ENCODE peak calls at places on chromosomes 11 and 22, in four cellular contexts. C is GM12865, P is transverse colon, N is stomach. R is an unnamed sample.

GRCh38 chr11:93840981-93841380 is 9.4 kb downstream of the VSTM5 start:
- DNase-seq in C (no peak), P (no peak), N (no peak), R (no peak)

GRCh38 chr22:44634426-44635321 is 67.3 kb upstream of the PRR5 start:
- DNase-seq in C (no peak), P (no peak), N (no peak), R (no peak)

GRCh38 chr11:12979928-12980689 is 29.0 kb upstream of the RASSF10 start:
- DNase-seq in C (no peak), P (no peak), N (no peak), R (peak)

GRCh38 chr11:101428918-101429317 is 154.9 kb downstream of the TRPC6 start:
- DNase-seq in C (peak), P (no peak), N (no peak), R (no peak)

GRCh38 chr22:29710922-29711593 is 8.7 kb upstream of the CABP7 start:
- DNase-seq in C (no peak), P (peak), N (peak), R (no peak)

GRCh38 chr11:57751676-57752253 is at the start of gene BTBD18:
- DNase-seq in C (peak), P (peak), N (peak), R (peak)

GRCh38 chr11:120883404-120884135 is 140.3 kb upstream of the TBCEL start:
- DNase-seq in C (no peak), P (no peak), N (no peak), R (no peak)

GRCh38 chr11:9052316-9052715 is 39.1 kb downstream of the SCUBE2 start:
- DNase-seq in C (no peak), P (no peak), N (no peak), R (no peak)

GRCh38 chr11:116170526-116171120 is 602.2 kb downstream of the BUD13 start:
- DNase-seq in C (peak), P (peak), N (no peak), R (no peak)

GRCh38 chr11:1055990-1056771 is 18.5 kb upstream of the MUC2 start:
- DNase-seq in C (no peak), P (no peak), N (no peak), R (no peak)

GRCh38 chr22:46991666-46992065 is 229.2 kb downstream of the TBC1D22A start:
- DNase-seq in C (no peak), P (no peak), N (no peak), R (no peak)

GRCh38 chr11:124890701-124891389 is 6.8 kb downstream of the ROBO4 start:
- DNase-seq in C (no peak), P (no peak), N (no peak), R (no peak)

GRCh38 chr22:33971561-33971961 is 51.3 kb upstream of the LARGE1 start:
- DNase-seq in C (no peak), P (no peak), N (no peak), R (no peak)

GRCh38 chr22:26656896-26657851 is at the start of gene MIAT:
- DNase-seq in C (peak), P (peak), N (peak), R (no peak)

GRCh38 chr11:24642648-24643047 is 145.8 kb downstream of the LUZP2 start:
- DNase-seq in C (no peak), P (no peak), N (no peak), R (no peak)

GRCh38 chr11:61534901-61535839 is 26.6 kb downstream of the LRRC10B start:
- DNase-seq in C (no peak), P (no peak), N (no peak), R (no peak)

GRCh38 chr22:49883294-49883640 is 29.6 kb downstream of the ZBED4 start:
- DNase-seq in C (no peak), P (no peak), N (no peak), R (no peak)

DNA sequence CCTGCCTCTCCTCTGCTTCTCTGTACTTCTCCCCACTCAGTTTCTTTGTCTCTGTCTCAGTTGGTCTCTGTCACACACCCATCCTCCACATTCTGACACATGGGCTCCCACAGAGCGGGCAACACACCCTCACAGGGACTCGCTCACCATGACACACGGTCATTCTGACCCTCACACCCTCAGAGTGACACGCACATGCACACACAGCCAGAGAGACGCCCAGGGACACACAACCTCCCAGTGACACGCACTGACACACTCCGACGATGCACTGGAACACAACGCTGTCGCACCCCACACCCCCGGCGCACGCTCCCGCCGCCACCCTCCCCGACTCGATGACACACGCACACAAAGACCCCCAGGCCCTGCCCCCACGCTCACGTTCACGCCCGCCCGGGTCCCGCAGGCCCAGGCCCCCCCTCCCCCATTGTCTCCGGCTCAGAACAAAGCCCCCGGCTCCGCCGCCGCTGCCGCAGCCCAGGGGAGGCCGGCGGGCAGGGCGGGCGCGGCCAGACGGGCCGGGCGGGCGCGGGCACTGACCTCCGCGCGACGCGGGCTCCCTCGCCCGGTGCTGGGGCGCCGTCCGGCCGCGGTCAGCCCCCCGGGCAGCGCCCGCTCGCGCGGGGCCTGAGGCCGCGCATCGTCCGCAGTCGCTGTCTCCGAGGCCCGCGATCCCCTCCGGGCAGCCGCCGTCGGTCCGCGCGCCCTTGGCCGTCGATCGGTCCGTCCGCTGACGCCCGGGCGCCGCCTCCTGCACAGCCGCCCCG is 404 bp downstream of the DCHS1 start:
- DNase-seq in C (no peak), P (no peak), N (no peak), R (no peak)
- H3K4me3 ChIP-seq in C (no peak), P (peak), N (peak), R (no peak)

DNA sequence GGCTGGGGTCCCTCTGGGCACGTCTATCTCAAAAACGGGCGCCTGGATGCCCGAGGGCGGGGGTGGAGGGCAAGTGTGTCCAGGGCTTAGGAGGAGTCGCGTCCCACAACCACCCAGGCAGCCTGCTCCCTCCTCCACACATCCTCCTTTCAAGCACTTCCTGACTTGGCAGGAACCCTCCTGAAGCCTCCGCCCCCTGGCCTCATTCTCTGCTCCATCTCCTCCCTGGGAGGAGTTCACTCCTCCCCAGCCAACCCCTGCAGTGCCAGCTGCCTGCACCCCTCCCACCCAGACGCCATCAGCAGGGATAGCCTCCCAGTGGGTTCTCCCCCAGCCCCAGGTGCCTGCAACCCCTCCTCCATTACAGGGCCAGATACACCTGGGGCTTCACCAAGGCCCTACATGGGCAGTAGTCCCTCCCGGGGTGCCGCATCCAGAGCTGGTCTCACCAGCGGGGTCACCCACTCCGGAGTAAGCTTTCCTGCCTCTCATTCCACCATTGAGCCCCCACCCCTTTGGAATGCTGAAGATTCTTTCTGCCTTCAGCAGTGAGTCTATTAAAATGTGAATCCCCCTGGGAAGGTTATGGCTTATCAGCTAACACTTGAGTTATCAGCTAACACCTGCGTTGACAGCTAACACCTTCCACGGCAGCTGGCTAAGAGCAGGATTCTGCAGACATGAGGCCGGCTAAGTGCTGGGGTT is 24.4 kb downstream of the RTN4R start:
- DNase-seq in C (peak), P (peak), N (peak), R (peak)
- H3K4me3 ChIP-seq in C (no peak), P (no peak), N (no peak), R (peak)

GRCh38 chr22:31662668-31663037 is 638 bp upstream of the PISD start:
- DNase-seq in C (no peak), P (no peak), N (no peak), R (no peak)
- H3K4me3 ChIP-seq in C (peak), P (peak), N (peak), R (peak)

DNA sequence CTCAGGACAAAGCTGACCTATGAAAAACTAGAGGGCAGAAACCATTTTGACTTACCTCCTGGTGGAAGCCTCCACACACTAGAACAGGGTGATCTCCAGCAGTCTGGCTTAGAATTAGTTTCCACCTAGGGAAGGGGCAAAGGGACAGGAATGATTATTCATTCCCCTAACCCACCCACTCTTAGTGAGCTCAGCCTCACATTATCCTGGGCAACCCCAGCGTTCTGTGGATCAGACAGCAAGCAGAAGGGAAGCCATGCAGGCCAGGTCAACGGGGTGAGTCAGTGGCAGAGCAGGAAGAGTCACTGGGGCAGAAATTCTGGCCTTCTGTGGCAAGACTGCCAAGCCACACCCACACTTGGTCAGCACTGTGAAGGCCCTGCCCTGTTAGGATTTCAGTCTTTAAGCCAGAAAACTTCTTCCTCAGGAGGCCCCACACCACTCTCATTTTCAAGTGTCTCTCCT is 10.5 kb downstream of the NUMA1 start:
- DNase-seq in C (peak), P (peak), N (peak), R (peak)
- H3K4me3 ChIP-seq in C (peak), P (no peak), N (no peak), R (no peak)

GRCh38 chr11:44409071-44409470 is 99.1 kb upstream of the ALX4 start:
- DNase-seq in C (no peak), P (no peak), N (no peak), R (no peak)
- H3K4me3 ChIP-seq in C (no peak), P (no peak), N (no peak), R (no peak)

GRCh38 chr22:35305525-35306070 is 5.9 kb downstream of the TOM1 start:
- DNase-seq in C (no peak), P (no peak), N (no peak), R (no peak)
- H3K4me3 ChIP-seq in C (no peak), P (no peak), N (no peak), R (no peak)

DNA sequence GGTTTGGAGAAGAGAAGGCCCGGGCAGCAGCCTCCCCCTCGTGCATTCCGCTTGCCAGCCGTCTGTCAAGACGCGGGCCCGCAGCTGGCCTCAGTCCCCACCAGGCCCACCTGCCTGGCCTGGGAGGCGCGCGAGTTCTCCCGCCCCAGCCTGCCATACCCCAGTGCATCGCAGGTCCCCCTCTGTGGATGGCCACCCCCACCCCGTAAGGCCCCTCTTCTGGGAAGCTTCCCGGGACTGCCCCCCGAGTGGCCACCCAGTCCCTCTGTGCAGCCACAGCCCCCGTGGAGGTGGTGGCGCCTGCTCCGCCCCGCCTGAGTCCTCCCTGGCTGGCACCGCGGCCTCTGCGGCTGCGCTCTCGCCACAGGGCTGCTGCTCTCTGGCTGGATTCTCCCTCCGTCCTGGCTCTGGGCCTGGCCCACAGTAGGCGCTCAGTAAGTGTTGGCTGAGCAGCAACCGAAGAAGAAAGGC is 74.0 kb upstream of the TCF20 start:
- DNase-seq in C (no peak), P (no peak), N (peak), R (no peak)
- H3K4me3 ChIP-seq in C (no peak), P (peak), N (peak), R (no peak)

DNA sequence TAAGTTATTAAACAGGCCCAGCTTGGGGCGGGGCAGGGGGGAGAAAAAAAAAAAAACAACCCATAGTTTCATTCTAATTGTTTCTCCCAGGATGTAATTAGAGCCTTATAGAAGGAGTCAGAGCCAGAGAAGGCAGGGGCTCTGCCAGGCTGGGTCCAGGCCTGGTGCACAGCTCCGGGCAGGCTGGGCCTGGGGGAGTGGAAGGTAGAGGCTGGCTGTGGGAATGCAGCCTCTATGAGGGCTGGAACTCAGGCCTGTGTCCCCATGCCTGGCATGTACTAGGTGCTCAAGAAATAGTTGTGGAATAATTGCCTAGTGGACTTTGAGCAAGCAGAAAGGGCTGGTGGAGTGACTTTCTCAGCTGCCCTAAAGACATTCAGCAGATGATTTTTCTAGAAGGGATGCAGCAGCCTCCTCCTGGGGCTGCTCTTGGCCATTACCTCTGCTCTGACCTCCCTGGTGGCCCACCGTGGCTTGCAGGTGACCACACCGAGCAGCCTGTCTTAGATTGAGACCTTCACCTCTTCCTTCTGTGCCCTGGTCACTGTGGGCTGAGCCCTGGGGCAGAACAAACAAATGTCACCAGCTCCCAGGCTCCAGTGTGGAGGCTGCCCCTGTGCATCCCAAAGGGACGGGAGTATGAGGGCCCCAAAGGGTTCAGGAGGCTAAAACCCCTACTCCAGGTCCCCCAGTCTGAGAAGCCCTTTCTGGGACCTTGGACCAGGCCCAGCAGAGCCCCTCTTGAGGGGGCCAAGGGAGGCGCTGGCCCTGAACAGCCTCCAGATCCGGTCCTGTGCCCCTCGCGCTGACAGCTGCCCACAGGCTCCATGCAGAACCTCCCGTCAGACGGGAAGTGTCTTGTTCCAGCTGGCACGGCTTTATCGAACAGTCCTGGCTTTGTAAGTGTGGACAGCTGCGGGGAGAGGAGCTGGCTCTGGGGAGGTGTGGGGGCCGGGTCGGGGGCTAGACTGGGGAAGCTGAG is 18.8 kb downstream of the MYEOV start:
- DNase-seq in C (no peak), P (no peak), N (no peak), R (no peak)
- H3K4me3 ChIP-seq in C (no peak), P (no peak), N (no peak), R (no peak)